ENCODE peak calls at places on chromosomes 13 and 19, in five cellular contexts. R is adrenal gland, Z is GM23338, A is breast epithelium, W is aorta. L is an unnamed sample.

GRCh38 chr19:46603195-46603637 is 2.1 kb downstream of the CALM3 start:
- DNase-seq in R (peak; percentile 60), Z (no peak), A (no peak), W (peak; percentile 64), L (peak; percentile 85)

GRCh38 chr13:40666905-40667621 is 622 bp upstream of the FOXO1 start:
- DNase-seq in R (peak; percentile 50), Z (peak; percentile 70), A (no peak), W (peak; percentile 82), L (peak; percentile 53)

GRCh38 chr19:38737297-38737865 is 6.9 kb downstream of the CAPN12 start:
- DNase-seq in R (no peak), Z (no peak), A (no peak), W (no peak), L (no peak)

GRCh38 chr13:22316494-22317025 is 645.7 kb downstream of the FGF9 start:
- DNase-seq in R (no peak), Z (no peak), A (no peak), W (no peak), L (peak; percentile 39)

GRCh38 chr19:19540707-19541515 is 2.8 kb downstream of the CILP2 start:
- DNase-seq in R (no peak), Z (peak; percentile 99), A (no peak), W (peak; percentile 84), L (peak; percentile 79)

GRCh38 chr19:12995596-12996541 is 594 bp downstream of the NFIX start:
- DNase-seq in R (peak; percentile 59), Z (no peak), A (no peak), W (peak; percentile 84), L (peak; percentile 59)

GRCh38 chr19:24062222-24062621 is 24.8 kb upstream of the ZNF254 start:
- DNase-seq in R (no peak), Z (no peak), A (no peak), W (no peak), L (no peak)

GRCh38 chr13:21287331-21287907 is 111.0 kb downstream of the MRPL57 start:
- DNase-seq in R (no peak), Z (peak; percentile 11), A (no peak), W (no peak), L (no peak)

GRCh38 chr19:29054886-29055675 is 157.9 kb downstream of the UQCRFS1 start:
- DNase-seq in R (peak; percentile 41), Z (no peak), A (no peak), W (no peak), L (no peak)

GRCh38 chr13:45473627-45474026 is 8.9 kb downstream of the COG3 start:
- DNase-seq in R (no peak), Z (peak; percentile 71), A (no peak), W (no peak), L (no peak)

GRCh38 chr13:80571346-80572307 is 230.7 kb upstream of the SPRY2 start:
- DNase-seq in R (no peak), Z (no peak), A (no peak), W (no peak), L (no peak)

GRCh38 chr13:113216165-113217056 is 7.0 kb downstream of the CUL4A start:
- DNase-seq in R (peak; percentile 84), Z (peak; percentile 70), A (no peak), W (no peak), L (peak; percentile 40)

GRCh38 chr19:947090-947706 is 21.4 kb downstream of the ARID3A start:
- DNase-seq in R (no peak), Z (no peak), A (no peak), W (no peak), L (no peak)

GRCh38 chr13:37127706-37128241 is 22.3 kb upstream of the CSNK1A1L start:
- DNase-seq in R (no peak), Z (no peak), A (no peak), W (no peak), L (no peak)

GRCh38 chr19:32324631-32325215 is 20.7 kb upstream of the ZNF507 start:
- DNase-seq in R (peak; percentile 13), Z (no peak), A (no peak), W (no peak), L (no peak)

GRCh38 chr13:84097148-84097547 is 214.9 kb upstream of the SLITRK1 start:
- DNase-seq in R (no peak), Z (no peak), A (no peak), W (no peak), L (no peak)

GRCh38 chr13:93915269-93915809 is 564.1 kb downstream of the DCT start:
- DNase-seq in R (no peak), Z (no peak), A (no peak), W (no peak), L (no peak)

GRCh38 chr19:2251577-2252480 is 2.7 kb downstream of the AMH start:
- DNase-seq in R (no peak), Z (peak; percentile 39), A (no peak), W (no peak), L (no peak)

GRCh38 chr13:45705936-45706335 is 3.8 kb downstream of the CBY2 start:
- DNase-seq in R (no peak), Z (no peak), A (no peak), W (no peak), L (no peak)

GRCh38 chr19:29965529-29965928 is 23.5 kb downstream of the URI1 start:
- DNase-seq in R (no peak), Z (no peak), A (no peak), W (no peak), L (no peak)

GRCh38 chr13:50805805-50806204 is 37.7 kb downstream of the DLEU7 start:
- DNase-seq in R (no peak), Z (peak; percentile 9), A (no peak), W (no peak), L (no peak)

GRCh38 chr19:30447276-30447870 is 75.2 kb downstream of the ZNF536 start:
- DNase-seq in R (no peak), Z (no peak), A (no peak), W (no peak), L (no peak)

GRCh38 chr19:35642798-35643254 is 1.3 kb downstream of the ETV2 start:
- DNase-seq in R (peak; percentile 36), Z (peak; percentile 28), A (no peak), W (no peak), L (peak; percentile 42)

GRCh38 chr13:77981191-77981925 is 62.7 kb upstream of the EDNRB start:
- DNase-seq in R (no peak), Z (no peak), A (no peak), W (no peak), L (no peak)

GRCh38 chr13:78317030-78317429 is 286.3 kb downstream of the POU4F1 start:
- DNase-seq in R (no peak), Z (peak; percentile 34), A (no peak), W (no peak), L (no peak)

GRCh38 chr13:42696191-42696590 is 85.2 kb upstream of the FAM216B start:
- DNase-seq in R (no peak), Z (no peak), A (no peak), W (no peak), L (no peak)

GRCh38 chr13:114065926-114066774 is 66.3 kb downstream of the RASA3 start:
- DNase-seq in R (no peak), Z (no peak), A (no peak), W (no peak), L (no peak)

GRCh38 chr13:50387124-50387581 is 371.9 kb downstream of the KCNRG start:
- DNase-seq in R (no peak), Z (peak; percentile 72), A (no peak), W (no peak), L (peak; percentile 51)

GRCh38 chr13:93304868-93305613 is 78.4 kb downstream of the GPC6 start:
- DNase-seq in R (no peak), Z (peak; percentile 71), A (no peak), W (no peak), L (no peak)

GRCh38 chr13:94009696-94010095 is 469.8 kb downstream of the DCT start:
- DNase-seq in R (no peak), Z (no peak), A (no peak), W (no peak), L (no peak)

GRCh38 chr13:39766464-39767167 is 111.2 kb downstream of the COG6 start:
- DNase-seq in R (no peak), Z (no peak), A (no peak), W (no peak), L (no peak)

GRCh38 chr13:20128459-20128927 is 32.4 kb downstream of the GJA3 start:
- DNase-seq in R (peak; percentile 32), Z (no peak), A (no peak), W (no peak), L (peak; percentile 33)

GRCh38 chr13:34357435-34358232 is 539.7 kb downstream of the RFC3 start:
- DNase-seq in R (peak; percentile 68), Z (peak; percentile 2), A (no peak), W (no peak), L (no peak)

GRCh38 chr19:58317481-58318072 is 9.2 kb upstream of the ZSCAN22 start:
- DNase-seq in R (no peak), Z (peak; percentile 69), A (no peak), W (no peak), L (no peak)

GRCh38 chr19:44973982-44974735 is 19.0 kb downstream of the CLPTM1 start:
- DNase-seq in R (no peak), Z (no peak), A (no peak), W (no peak), L (no peak)

GRCh38 chr19:17447704-17448189 is 721 bp downstream of the TMEM221 start:
- DNase-seq in R (no peak), Z (no peak), A (no peak), W (no peak), L (no peak)

GRCh38 chr19:42443944-42444398 is 1.2 kb upstream of the CXCL17 start:
- DNase-seq in R (no peak), Z (no peak), A (no peak), W (no peak), L (peak; percentile 48)
- H3K4me1 ChIP-seq in R (peaks cover 15% of the 10 kb centered on the region), Z (peaks cover 12% of the 10 kb centered on the region), A (no peaks in the 10 kb centered on the region), W (no peaks in the 10 kb centered on the region), L (no peaks in the 10 kb centered on the region)

GRCh38 chr19:51742736-51743288 is 8.9 kb downstream of the FPR1 start:
- DNase-seq in R (no peak), Z (no peak), A (no peak), W (no peak), L (no peak)
- H3K4me3 ChIP-seq in R (no peak overlapping the region), Z (no peak overlapping the region), A (no peak overlapping the region), W (no peak overlapping the region), L (no peak overlapping the region)

GRCh38 chr13:23600100-23600499 is 29.9 kb downstream of the TNFRSF19 start:
- DNase-seq in R (no peak), Z (no peak), A (no peak), W (no peak), L (no peak)

GRCh38 chr13:23600534-23600933 is 30.3 kb downstream of the TNFRSF19 start:
- DNase-seq in R (no peak), Z (no peak), A (no peak), W (no peak), L (no peak)

GRCh38 chr13:23598371-23598770 is 28.2 kb downstream of the TNFRSF19 start:
- DNase-seq in R (no peak), Z (no peak), A (no peak), W (no peak), L (no peak)

GRCh38 chr13:23599083-23599925 is 29.1 kb downstream of the TNFRSF19 start:
- DNase-seq in R (no peak), Z (peak; percentile 88), A (no peak), W (no peak), L (no peak)
- H3K27ac ChIP-seq in R (no peak overlapping the region), Z (peak overlapping the region; percentile 10), A (no peak overlapping the region), W (no peak overlapping the region), L (no peak overlapping the region)

DNA sequence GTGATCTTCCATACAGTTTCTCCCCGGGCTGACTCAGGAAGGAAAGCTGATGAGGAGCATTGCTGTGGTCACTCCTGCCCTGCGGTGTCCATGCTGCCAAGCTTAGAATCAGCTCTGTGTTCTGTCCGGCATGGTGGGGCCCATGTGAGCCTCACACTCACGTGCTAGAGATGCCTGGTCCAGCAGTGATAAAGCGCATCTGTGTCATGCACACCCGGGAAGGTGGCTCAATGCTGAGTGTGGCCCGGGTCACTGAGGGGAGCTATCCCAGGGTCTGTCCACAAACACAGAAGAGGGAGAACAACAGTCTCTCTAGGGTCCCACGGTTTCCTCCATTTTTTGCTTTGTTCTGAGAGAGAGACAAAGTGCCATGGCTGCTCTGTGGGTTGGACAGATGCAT is 3.5 kb upstream of the LILRB1 start:
- DNase-seq in R (no peak), Z (no peak), A (no peak), W (no peak), L (no peak)
- H3K4me1 ChIP-seq in R (no peaks in the 10 kb centered on the region), Z (no peaks in the 10 kb centered on the region), A (no peaks in the 10 kb centered on the region), W (no peaks in the 10 kb centered on the region), L (no peaks in the 10 kb centered on the region)

L was measured in colonic mucosa.